ENCODE peak calls at places on chromosomes 5 and 9, in five cellular contexts. One of them, this sample, is unnamed.

GRCh38 chr9:113614843-113615648 is 151.5 kb downstream of the RGS3 start:
- DNase-seq in GM12865: no peak
- DNase-seq in GM13977: no peak
- DNase-seq in HCT116: no peak
- DNase-seq in psoas muscle: peak; percentile 64
- DNase-seq in this sample: peak; percentile 56

GRCh38 chr5:22465177-22465576 is 388.0 kb downstream of the CDH12 start:
- DNase-seq in GM12865: no peak
- DNase-seq in GM13977: no peak
- DNase-seq in HCT116: no peak
- DNase-seq in psoas muscle: no peak
- DNase-seq in this sample: no peak

GRCh38 chr9:126164796-126165525 is 161.7 kb upstream of the MVB12B start:
- DNase-seq in GM12865: no peak
- DNase-seq in GM13977: no peak
- DNase-seq in HCT116: no peak
- DNase-seq in psoas muscle: no peak
- DNase-seq in this sample: no peak

GRCh38 chr5:88144219-88145040 is 124.2 kb downstream of the TMEM161B start:
- DNase-seq in GM12865: no peak
- DNase-seq in GM13977: no peak
- DNase-seq in HCT116: no peak
- DNase-seq in psoas muscle: no peak
- DNase-seq in this sample: no peak

GRCh38 chr9:98206754-98207153 is 14.3 kb upstream of the CORO2A start:
- DNase-seq in GM12865: no peak
- DNase-seq in GM13977: no peak
- DNase-seq in HCT116: no peak
- DNase-seq in psoas muscle: no peak
- DNase-seq in this sample: no peak

GRCh38 chr9:36874921-36875320 is 159.1 kb downstream of the PAX5 start:
- DNase-seq in GM12865: no peak
- DNase-seq in GM13977: no peak
- DNase-seq in HCT116: no peak
- DNase-seq in psoas muscle: no peak
- DNase-seq in this sample: no peak

GRCh38 chr5:33933723-33934544 is 2.3 kb upstream of the RXFP3 start:
- DNase-seq in GM12865: peak; percentile 89
- DNase-seq in GM13977: peak; percentile 65
- DNase-seq in HCT116: no peak
- DNase-seq in psoas muscle: no peak
- DNase-seq in this sample: peak; percentile 59

GRCh38 chr9:136170291-136170901 is 34.5 kb downstream of the LHX3 start:
- DNase-seq in GM12865: peak; percentile 50
- DNase-seq in GM13977: peak; percentile 89
- DNase-seq in HCT116: no peak
- DNase-seq in psoas muscle: no peak
- DNase-seq in this sample: peak; percentile 87

GRCh38 chr5:160312960-160313734 is 783 bp upstream of the CCNJL start:
- DNase-seq in GM12865: no peak
- DNase-seq in GM13977: peak; percentile 28
- DNase-seq in HCT116: no peak
- DNase-seq in psoas muscle: no peak
- DNase-seq in this sample: no peak

GRCh38 chr9:94602666-94603065 is 9.0 kb upstream of the FBP2 start:
- DNase-seq in GM12865: no peak
- DNase-seq in GM13977: no peak
- DNase-seq in HCT116: no peak
- DNase-seq in psoas muscle: no peak
- DNase-seq in this sample: no peak

GRCh38 chr5:75729321-75729720 is 12.1 kb upstream of the POC5 start:
- DNase-seq in GM12865: no peak
- DNase-seq in GM13977: no peak
- DNase-seq in HCT116: no peak
- DNase-seq in psoas muscle: no peak
- DNase-seq in this sample: no peak

GRCh38 chr9:94298949-94299599 is 29.4 kb downstream of the NUTM2F start:
- DNase-seq in GM12865: no peak
- DNase-seq in GM13977: no peak
- DNase-seq in HCT116: no peak
- DNase-seq in psoas muscle: no peak
- DNase-seq in this sample: no peak

GRCh38 chr5:79069488-79070001 is at the start of the genes BHMT2 and DMGDH:
- DNase-seq in GM12865: no peak
- DNase-seq in GM13977: no peak
- DNase-seq in HCT116: no peak
- DNase-seq in psoas muscle: peak; percentile 58
- DNase-seq in this sample: no peak

GRCh38 chr5:135387629-135387960 is 11.4 kb downstream of the MACROH2A1 start:
- DNase-seq in GM12865: no peak
- DNase-seq in GM13977: no peak
- DNase-seq in HCT116: no peak
- DNase-seq in psoas muscle: no peak
- DNase-seq in this sample: no peak

GRCh38 chr5:119393201-119393691 is 37.4 kb downstream of the TNFAIP8 start:
- DNase-seq in GM12865: no peak
- DNase-seq in GM13977: no peak
- DNase-seq in HCT116: no peak
- DNase-seq in psoas muscle: no peak
- DNase-seq in this sample: no peak

GRCh38 chr9:21830589-21830988 is 28.2 kb downstream of the MTAP start:
- DNase-seq in GM12865: no peak
- DNase-seq in GM13977: no peak
- DNase-seq in HCT116: no peak
- DNase-seq in psoas muscle: no peak
- DNase-seq in this sample: no peak

GRCh38 chr9:88791105-88791805 is 200.0 kb upstream of the S1PR3 start:
- DNase-seq in GM12865: no peak
- DNase-seq in GM13977: no peak
- DNase-seq in HCT116: no peak
- DNase-seq in psoas muscle: no peak
- DNase-seq in this sample: no peak

GRCh38 chr5:74017786-74018211 is 391.8 kb downstream of the ARHGEF28 start:
- DNase-seq in GM12865: no peak
- DNase-seq in GM13977: no peak
- DNase-seq in HCT116: peak; percentile 73
- DNase-seq in psoas muscle: no peak
- DNase-seq in this sample: no peak

GRCh38 chr5:172115541-172115982 is 72.5 kb downstream of the STK10 start:
- DNase-seq in GM12865: no peak
- DNase-seq in GM13977: no peak
- DNase-seq in HCT116: no peak
- DNase-seq in psoas muscle: no peak
- DNase-seq in this sample: no peak

GRCh38 chr9:73437758-73438157 is 286.1 kb downstream of the ANXA1 start:
- DNase-seq in GM12865: peak; percentile 3
- DNase-seq in GM13977: no peak
- DNase-seq in HCT116: peak; percentile 3
- DNase-seq in psoas muscle: no peak
- DNase-seq in this sample: peak; percentile 8

GRCh38 chr9:38026021-38026809 is 42.8 kb downstream of the SHB start:
- DNase-seq in GM12865: peak; percentile 29
- DNase-seq in GM13977: no peak
- DNase-seq in HCT116: no peak
- DNase-seq in psoas muscle: peak; percentile 40
- DNase-seq in this sample: no peak

GRCh38 chr5:169347786-169348185 is 46.8 kb upstream of the SLIT3 start:
- DNase-seq in GM12865: no peak
- DNase-seq in GM13977: no peak
- DNase-seq in HCT116: no peak
- DNase-seq in psoas muscle: no peak
- DNase-seq in this sample: no peak

GRCh38 chr5:53994148-53994547 is 316.2 kb downstream of the ARL15 start:
- DNase-seq in GM12865: no peak
- DNase-seq in GM13977: no peak
- DNase-seq in HCT116: no peak
- DNase-seq in psoas muscle: no peak
- DNase-seq in this sample: no peak

GRCh38 chr5:36881807-36882206 is 5.2 kb downstream of the NIPBL start:
- DNase-seq in GM12865: no peak
- DNase-seq in GM13977: no peak
- DNase-seq in HCT116: no peak
- DNase-seq in psoas muscle: no peak
- DNase-seq in this sample: no peak

GRCh38 chr9:88092699-88093359 is 45.4 kb downstream of the SPATA31C2 start:
- DNase-seq in GM12865: no peak
- DNase-seq in GM13977: no peak
- DNase-seq in HCT116: no peak
- DNase-seq in psoas muscle: no peak
- DNase-seq in this sample: no peak

GRCh38 chr5:33212439-33212838 is 228.3 kb upstream of the TARS1 start:
- DNase-seq in GM12865: no peak
- DNase-seq in GM13977: no peak
- DNase-seq in HCT116: no peak
- DNase-seq in psoas muscle: no peak
- DNase-seq in this sample: no peak

DNA sequence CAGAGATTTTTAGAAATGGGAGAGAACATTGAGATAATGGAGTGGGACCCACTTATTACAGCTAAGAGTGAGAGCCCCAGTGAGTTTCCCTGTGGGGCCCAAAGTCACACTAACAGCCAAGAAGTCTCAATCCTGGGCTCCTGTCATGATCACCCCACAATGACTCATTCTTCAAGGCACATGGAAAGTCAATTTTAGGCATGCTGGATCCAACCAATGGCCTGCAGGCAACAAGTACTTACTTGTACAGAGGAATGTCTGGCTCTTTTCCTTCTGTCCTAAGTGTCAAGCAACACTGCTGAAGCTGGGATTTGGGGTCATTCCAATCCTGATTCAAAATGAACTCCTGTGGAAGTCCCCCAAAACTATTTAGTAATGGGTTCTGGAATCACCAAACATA is 123.1 kb downstream of the DROSHA start:
- DNase-seq in GM12865: no peak
- DNase-seq in GM13977: no peak
- DNase-seq in HCT116: no peak
- DNase-seq in psoas muscle: no peak
- DNase-seq in this sample: no peak
- TF ChIP-seq CTCF in GM12865: no peak
- TF ChIP-seq CTCF in GM13977: no peak
- TF ChIP-seq CTCF in HCT116: no peak
- TF ChIP-seq CTCF in psoas muscle: no peak
- TF ChIP-seq CTCF in this sample: no peak

GRCh38 chr5:139649082-139649991 is 1.2 kb downstream of the CXXC5 start:
- DNase-seq in GM12865: peak; percentile 40
- DNase-seq in GM13977: no peak
- DNase-seq in HCT116: no peak
- DNase-seq in psoas muscle: no peak
- DNase-seq in this sample: no peak

GRCh38 chr5:139651863-139652787 is 4.0 kb downstream of the CXXC5 start:
- DNase-seq in GM12865: peak; percentile 93
- DNase-seq in GM13977: peak; percentile 96
- DNase-seq in HCT116: no peak
- DNase-seq in psoas muscle: peak; percentile 84
- DNase-seq in this sample: peak; percentile 93

GRCh38 chr5:139651502-139651862 is 3.3 kb downstream of the CXXC5 start:
- DNase-seq in GM12865: peak; percentile 36
- DNase-seq in GM13977: no peak
- DNase-seq in HCT116: no peak
- DNase-seq in psoas muscle: no peak
- DNase-seq in this sample: no peak

GRCh38 chr5:139650031-139650688 is 2.0 kb downstream of the CXXC5 start:
- DNase-seq in GM12865: peak; percentile 60
- DNase-seq in GM13977: no peak
- DNase-seq in HCT116: no peak
- DNase-seq in psoas muscle: no peak
- DNase-seq in this sample: no peak

DNA sequence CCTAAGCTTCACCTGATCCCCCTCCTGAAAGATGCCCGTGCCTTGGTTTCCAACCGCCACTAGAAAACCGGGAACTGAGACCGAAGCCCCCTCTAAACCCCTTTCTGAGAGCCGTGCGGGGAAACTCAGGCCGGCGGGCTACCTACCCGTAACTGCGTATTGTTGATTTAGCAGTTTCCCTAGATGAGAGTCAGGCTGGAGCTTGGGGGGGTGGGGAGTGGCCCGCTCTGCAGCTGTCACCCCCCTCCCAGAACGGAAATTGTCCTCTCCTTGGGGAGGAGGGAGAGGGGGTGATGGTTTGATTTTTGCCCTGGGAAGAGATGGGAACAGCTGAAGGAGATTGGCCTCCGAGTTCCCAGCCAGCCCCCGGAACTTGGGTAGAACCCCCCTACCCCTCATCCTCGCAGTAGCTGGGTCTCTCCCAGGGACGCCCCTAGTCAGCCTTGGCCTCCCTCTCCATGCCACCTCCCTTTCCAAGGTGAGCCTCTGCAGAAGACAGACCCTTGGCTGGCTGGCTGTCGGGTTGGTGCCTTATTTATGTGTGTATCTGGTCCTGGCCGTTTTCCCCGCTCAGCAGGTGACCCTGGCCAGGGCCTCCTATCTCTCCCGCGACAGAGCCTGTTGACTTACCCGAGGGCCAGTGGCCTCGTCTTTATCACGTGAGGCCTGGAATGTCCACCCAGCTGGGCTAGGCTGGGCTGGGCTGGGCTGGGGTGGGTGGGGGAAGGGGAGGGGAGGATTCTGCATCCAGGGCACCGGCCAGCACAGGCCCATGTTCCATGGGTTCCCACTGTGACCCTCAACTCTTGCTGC is 2.7 kb downstream of the CXXC5 start:
- DNase-seq in GM12865: peak; percentile 30
- DNase-seq in GM13977: no peak
- DNase-seq in HCT116: no peak
- DNase-seq in psoas muscle: peak; percentile 59
- DNase-seq in this sample: no peak
- TF ChIP-seq CTCF in GM12865: no peak
- TF ChIP-seq CTCF in GM13977: no peak
- TF ChIP-seq CTCF in HCT116: no peak
- TF ChIP-seq CTCF in psoas muscle: no peak
- TF ChIP-seq CTCF in this sample: no peak

GRCh38 chr5:58074717-58075116 is 385.2 kb downstream of the PLK2 start:
- DNase-seq in GM12865: no peak
- DNase-seq in GM13977: no peak
- DNase-seq in HCT116: no peak
- DNase-seq in psoas muscle: no peak
- DNase-seq in this sample: no peak
- TF ChIP-seq CTCF in GM12865: no peak
- TF ChIP-seq CTCF in GM13977: no peak
- TF ChIP-seq CTCF in HCT116: no peak
- TF ChIP-seq CTCF in psoas muscle: no peak
- TF ChIP-seq CTCF in this sample: no peak

GRCh38 chr9:127886401-127886972 is 9.0 kb upstream of the AK1 start:
- DNase-seq in GM12865: no peak
- DNase-seq in GM13977: no peak
- DNase-seq in HCT116: no peak
- DNase-seq in psoas muscle: no peak
- DNase-seq in this sample: no peak

GRCh38 chr9:127884976-127885490 is 7.6 kb upstream of the AK1 start:
- DNase-seq in GM12865: no peak
- DNase-seq in GM13977: no peak
- DNase-seq in HCT116: no peak
- DNase-seq in psoas muscle: no peak
- DNase-seq in this sample: peak; percentile 55

GRCh38 chr9:127885508-127886281 is 8.2 kb upstream of the AK1 start:
- DNase-seq in GM12865: no peak
- DNase-seq in GM13977: no peak
- DNase-seq in HCT116: no peak
- DNase-seq in psoas muscle: no peak
- DNase-seq in this sample: no peak

GRCh38 chr9:127890053-127890452 is 9.3 kb downstream of the ST6GALNAC6 start:
- DNase-seq in GM12865: no peak
- DNase-seq in GM13977: no peak
- DNase-seq in HCT116: no peak
- DNase-seq in psoas muscle: no peak
- DNase-seq in this sample: no peak

GRCh38 chr9:127887792-127888191 is 10.3 kb upstream of the AK1 start:
- DNase-seq in GM12865: peak; percentile 46
- DNase-seq in GM13977: no peak
- DNase-seq in HCT116: no peak
- DNase-seq in psoas muscle: no peak
- DNase-seq in this sample: no peak
- TF ChIP-seq CTCF in GM12865: peak; percentile 33
- TF ChIP-seq CTCF in GM13977: peak; percentile 11
- TF ChIP-seq CTCF in HCT116: peak; percentile 15
- TF ChIP-seq CTCF in psoas muscle: no peak
- TF ChIP-seq CTCF in this sample: peak; percentile 6